ENCODE peak calls at places on chromosomes 5 and 9, in five cellular contexts. One of them, this sample, is unnamed.
A peak's percentile ranks its signal among the peaks of the same experiment; 100 is the strongest.

GRCh38 chr9:101350285-101350684 is 34.5 kb downstream of the BAAT start:
- DNase-seq in left ventricle myocardium inferior: no peak
- DNase-seq in progenitor cell of endocrine pancreas: no peak
- DNase-seq in type B pancreatic cell: no peak
- DNase-seq in endothelial cell: no peak
- DNase-seq in this sample: no peak

GRCh38 chr9:137899551-137900360 is 22.2 kb downstream of the CACNA1B start:
- DNase-seq in left ventricle myocardium inferior: no peak
- DNase-seq in progenitor cell of endocrine pancreas: no peak
- DNase-seq in type B pancreatic cell: no peak
- DNase-seq in endothelial cell: no peak
- DNase-seq in this sample: no peak

GRCh38 chr9:95626885-95627558 is 110.3 kb upstream of the PTCH1 start:
- DNase-seq in left ventricle myocardium inferior: peak; percentile 54
- DNase-seq in progenitor cell of endocrine pancreas: no peak
- DNase-seq in type B pancreatic cell: no peak
- DNase-seq in endothelial cell: no peak
- DNase-seq in this sample: no peak

GRCh38 chr9:99057665-99058625 is 47.0 kb upstream of the TGFBR1 start:
- DNase-seq in left ventricle myocardium inferior: no peak
- DNase-seq in progenitor cell of endocrine pancreas: no peak
- DNase-seq in type B pancreatic cell: no peak
- DNase-seq in endothelial cell: no peak
- DNase-seq in this sample: no peak

GRCh38 chr5:149205625-149206523 is 64.6 kb downstream of the ABLIM3 start:
- DNase-seq in left ventricle myocardium inferior: peak; percentile 29
- DNase-seq in progenitor cell of endocrine pancreas: no peak
- DNase-seq in type B pancreatic cell: no peak
- DNase-seq in endothelial cell: no peak
- DNase-seq in this sample: no peak

GRCh38 chr9:129568560-129569505 is 52.1 kb downstream of the C9orf50 start:
- DNase-seq in left ventricle myocardium inferior: peak; percentile 55
- DNase-seq in progenitor cell of endocrine pancreas: peak; percentile 86
- DNase-seq in type B pancreatic cell: peak; percentile 82
- DNase-seq in endothelial cell: peak; percentile 48
- DNase-seq in this sample: no peak

GRCh38 chr5:73693573-73694061 is 67.6 kb downstream of the ARHGEF28 start:
- DNase-seq in left ventricle myocardium inferior: no peak
- DNase-seq in progenitor cell of endocrine pancreas: no peak
- DNase-seq in type B pancreatic cell: no peak
- DNase-seq in endothelial cell: peak; percentile 10
- DNase-seq in this sample: no peak

GRCh38 chr9:127970401-127971313 is 10.1 kb downstream of the EEIG1 start:
- DNase-seq in left ventricle myocardium inferior: no peak
- DNase-seq in progenitor cell of endocrine pancreas: no peak
- DNase-seq in type B pancreatic cell: no peak
- DNase-seq in endothelial cell: no peak
- DNase-seq in this sample: no peak

GRCh38 chr9:37948417-37948980 is 44.6 kb upstream of the SLC25A51 start:
- DNase-seq in left ventricle myocardium inferior: no peak
- DNase-seq in progenitor cell of endocrine pancreas: no peak
- DNase-seq in type B pancreatic cell: no peak
- DNase-seq in endothelial cell: no peak
- DNase-seq in this sample: no peak

GRCh38 chr9:27310582-27310981 is 13.6 kb upstream of the EQTN start:
- DNase-seq in left ventricle myocardium inferior: no peak
- DNase-seq in progenitor cell of endocrine pancreas: no peak
- DNase-seq in type B pancreatic cell: no peak
- DNase-seq in endothelial cell: no peak
- DNase-seq in this sample: no peak

GRCh38 chr5:111953351-111954127 is 196.5 kb upstream of the NREP start:
- DNase-seq in left ventricle myocardium inferior: no peak
- DNase-seq in progenitor cell of endocrine pancreas: no peak
- DNase-seq in type B pancreatic cell: no peak
- DNase-seq in endothelial cell: no peak
- DNase-seq in this sample: no peak

GRCh38 chr5:73321757-73322452 is 126.7 kb downstream of the FOXD1 start:
- DNase-seq in left ventricle myocardium inferior: no peak
- DNase-seq in progenitor cell of endocrine pancreas: no peak
- DNase-seq in type B pancreatic cell: no peak
- DNase-seq in endothelial cell: no peak
- DNase-seq in this sample: no peak

GRCh38 chr9:132056717-132057429 is 22.8 kb downstream of the MED27 start:
- DNase-seq in left ventricle myocardium inferior: no peak
- DNase-seq in progenitor cell of endocrine pancreas: no peak
- DNase-seq in type B pancreatic cell: no peak
- DNase-seq in endothelial cell: no peak
- DNase-seq in this sample: no peak

GRCh38 chr5:180470966-180471582 is 23.1 kb upstream of the CNOT6 start:
- DNase-seq in left ventricle myocardium inferior: peak; percentile 32
- DNase-seq in progenitor cell of endocrine pancreas: peak; percentile 62
- DNase-seq in type B pancreatic cell: no peak
- DNase-seq in endothelial cell: peak; percentile 79
- DNase-seq in this sample: no peak

DNA sequence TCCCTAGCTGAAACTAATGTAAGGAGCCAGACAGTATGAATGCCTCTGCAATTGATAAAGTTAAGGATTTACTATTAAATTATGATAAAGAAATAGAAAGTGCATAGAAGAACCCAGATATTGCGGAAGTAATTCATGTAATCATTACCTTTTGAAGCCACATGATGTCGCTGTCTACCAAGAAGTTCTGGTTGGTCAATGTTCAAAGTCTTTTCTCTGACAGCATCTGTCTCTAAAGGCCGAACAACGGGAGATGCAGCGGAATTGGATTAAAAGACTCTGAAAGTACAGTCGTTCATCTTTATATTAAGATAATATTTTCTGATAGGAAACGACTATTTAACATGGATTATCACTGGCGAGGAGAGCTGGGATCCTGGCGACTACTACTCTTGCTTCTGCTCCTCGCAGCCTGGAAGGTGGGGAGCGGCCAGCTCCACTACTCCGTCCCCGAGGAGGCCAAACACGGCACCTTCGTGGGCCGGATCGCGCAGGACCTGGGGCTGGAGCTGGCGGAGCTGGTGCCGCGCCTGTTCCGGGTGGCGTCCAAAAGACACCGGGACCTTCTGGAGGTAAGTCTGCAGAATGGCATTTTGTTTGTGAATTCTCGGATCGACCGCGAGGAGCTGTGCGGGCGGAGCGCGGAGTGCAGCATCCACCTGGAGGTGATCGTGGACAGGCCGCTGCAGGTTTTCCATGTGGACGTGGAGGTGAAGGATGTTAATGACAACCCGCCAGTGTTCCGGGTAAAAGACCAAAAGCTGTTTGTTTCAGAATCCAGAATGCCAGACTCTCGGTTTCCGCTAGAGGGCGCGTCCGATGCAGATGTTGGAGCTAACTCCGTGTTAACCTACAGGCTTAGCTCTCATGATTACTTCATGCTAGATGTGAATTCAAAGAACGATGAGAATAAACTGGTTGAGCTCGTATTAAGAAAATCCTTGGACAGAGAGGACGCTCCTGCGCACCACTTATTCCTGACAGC is at the start of gene PCDHA8:
- DNase-seq in left ventricle myocardium inferior: no peak
- DNase-seq in progenitor cell of endocrine pancreas: no peak
- DNase-seq in type B pancreatic cell: no peak
- DNase-seq in endothelial cell: peak; percentile 58
- DNase-seq in this sample: no peak
- TF ChIP-seq CTCF in left ventricle myocardium inferior: no peak
- TF ChIP-seq CTCF in progenitor cell of endocrine pancreas: no peak
- TF ChIP-seq CTCF in type B pancreatic cell: no peak
- TF ChIP-seq CTCF in endothelial cell: peak; percentile 67
- TF ChIP-seq CTCF in this sample: no peak

GRCh38 chr5:173187054-173187743 is 42.9 kb downstream of the BNIP1 start:
- DNase-seq in left ventricle myocardium inferior: no peak
- DNase-seq in progenitor cell of endocrine pancreas: no peak
- DNase-seq in type B pancreatic cell: no peak
- DNase-seq in endothelial cell: no peak
- DNase-seq in this sample: no peak
- TF ChIP-seq CTCF in left ventricle myocardium inferior: no peak
- TF ChIP-seq CTCF in progenitor cell of endocrine pancreas: peak; percentile 7
- TF ChIP-seq CTCF in type B pancreatic cell: peak; percentile 19
- TF ChIP-seq CTCF in endothelial cell: peak; percentile 16
- TF ChIP-seq CTCF in this sample: peak; percentile 8

GRCh38 chr9:33170464-33171156 is 3.5 kb upstream of the B4GALT1 start:
- DNase-seq in left ventricle myocardium inferior: peak; percentile 68
- DNase-seq in progenitor cell of endocrine pancreas: no peak
- DNase-seq in type B pancreatic cell: no peak
- DNase-seq in endothelial cell: no peak
- DNase-seq in this sample: peak; percentile 36
- TF ChIP-seq CTCF in left ventricle myocardium inferior: peak; percentile 64
- TF ChIP-seq CTCF in progenitor cell of endocrine pancreas: peak; percentile 13
- TF ChIP-seq CTCF in type B pancreatic cell: no peak
- TF ChIP-seq CTCF in endothelial cell: no peak
- TF ChIP-seq CTCF in this sample: peak; percentile 47

GRCh38 chr9:133788045-133788818 is 50.1 kb upstream of the SARDH start:
- DNase-seq in left ventricle myocardium inferior: no peak
- DNase-seq in progenitor cell of endocrine pancreas: no peak
- DNase-seq in type B pancreatic cell: no peak
- DNase-seq in endothelial cell: no peak
- DNase-seq in this sample: no peak

GRCh38 chr9:133787749-133788015 is 49.5 kb upstream of the SARDH start:
- DNase-seq in left ventricle myocardium inferior: peak; percentile 32
- DNase-seq in progenitor cell of endocrine pancreas: no peak
- DNase-seq in type B pancreatic cell: no peak
- DNase-seq in endothelial cell: no peak
- DNase-seq in this sample: no peak

GRCh38 chr9:133786936-133787748 is 49.0 kb upstream of the SARDH start:
- DNase-seq in left ventricle myocardium inferior: no peak
- DNase-seq in progenitor cell of endocrine pancreas: no peak
- DNase-seq in type B pancreatic cell: no peak
- DNase-seq in endothelial cell: no peak
- DNase-seq in this sample: no peak

GRCh38 chr9:133791069-133791468 is 52.9 kb upstream of the SARDH start:
- DNase-seq in left ventricle myocardium inferior: no peak
- DNase-seq in progenitor cell of endocrine pancreas: no peak
- DNase-seq in type B pancreatic cell: no peak
- DNase-seq in endothelial cell: no peak
- DNase-seq in this sample: no peak

DNA sequence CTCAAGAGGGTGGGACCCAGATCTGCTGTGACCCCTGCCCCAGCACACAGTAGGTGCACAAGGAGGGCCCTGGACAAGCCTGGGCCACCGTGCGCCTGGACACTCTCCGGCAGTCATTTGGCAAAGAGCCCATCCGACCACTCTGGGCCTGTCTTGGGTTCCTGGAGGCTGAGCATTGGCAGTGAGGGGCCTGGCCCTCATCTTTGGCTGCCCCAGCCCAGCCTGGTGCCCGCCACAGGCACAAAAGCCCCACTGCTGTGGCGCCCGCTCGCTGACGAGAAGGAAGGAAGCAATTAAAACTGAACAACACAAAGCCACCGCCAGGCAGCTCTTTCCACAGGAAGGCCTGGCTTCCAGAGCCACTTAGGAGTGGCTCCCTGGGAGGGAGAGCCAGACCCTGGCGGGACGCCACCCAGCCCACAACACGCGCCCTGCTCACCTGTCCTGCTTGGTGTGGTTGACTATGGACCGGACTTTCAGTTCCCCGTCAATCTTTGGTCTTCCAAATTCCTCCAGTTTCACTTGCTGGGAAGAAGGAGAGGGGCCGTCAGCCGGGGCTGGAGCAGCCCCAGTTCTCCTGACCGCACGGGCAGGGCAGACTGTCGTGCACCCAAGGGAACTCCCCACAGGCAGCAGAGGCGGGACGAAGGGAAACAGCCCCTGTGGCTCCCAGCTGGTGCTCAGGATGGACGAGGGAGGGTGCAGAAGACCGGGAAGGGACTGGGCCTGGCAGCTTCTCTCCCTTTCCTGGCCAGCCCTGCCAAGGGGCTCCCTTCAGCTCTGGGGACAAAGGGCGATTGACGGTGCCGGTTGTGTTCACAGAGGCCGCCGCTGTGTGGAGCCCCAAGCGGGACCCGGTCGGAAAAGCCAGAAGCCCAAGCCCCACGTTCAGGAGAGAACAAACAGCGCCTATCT is 50.9 kb upstream of the SARDH start:
- DNase-seq in left ventricle myocardium inferior: peak; percentile 39
- DNase-seq in progenitor cell of endocrine pancreas: no peak
- DNase-seq in type B pancreatic cell: no peak
- DNase-seq in endothelial cell: peak; percentile 18
- DNase-seq in this sample: no peak
- TF ChIP-seq CTCF in left ventricle myocardium inferior: no peak
- TF ChIP-seq CTCF in progenitor cell of endocrine pancreas: no peak
- TF ChIP-seq CTCF in type B pancreatic cell: no peak
- TF ChIP-seq CTCF in endothelial cell: no peak
- TF ChIP-seq CTCF in this sample: no peak

This sample was measured in osteocyte.